ENCODE peak calls at places on chromosome 20, in five cellular contexts. F is IMR-90; V is stimulated activated CD4-positive, alpha-beta T cell treated with anti-CD3 and anti-CD28 coated beads, Interleukin-1b, Interleukin-23, amount 100 ng/mL, for 24 hours; Z is NB4; U is A172. B is an unnamed sample.

GRCh38 chr20:8678098-8678776 is 390.6 kb upstream of the PLCB4 start:
- DNase-seq in F (peak; percentile 83), V (no peak), Z (no peak), U (no peak), B (no peak)

GRCh38 chr20:39112196-39112743 is 150.1 kb downstream of the DHX35 start:
- DNase-seq in F (peak; percentile 28), V (no peak), Z (peak; percentile 56), U (peak; percentile 65), B (peak; percentile 44)

GRCh38 chr20:54085425-54085824 is 15.0 kb upstream of the BCAS1 start:
- DNase-seq in F (no peak), V (no peak), Z (no peak), U (no peak), B (no peak)

GRCh38 chr20:12177657-12178293 is 260.1 kb downstream of the BTBD3 start:
- DNase-seq in F (no peak), V (no peak), Z (no peak), U (peak; percentile 8), B (peak; percentile 93)

GRCh38 chr20:21575981-21576740 is 62.3 kb upstream of the NKX2-2 start:
- DNase-seq in F (no peak), V (no peak), Z (no peak), U (no peak), B (no peak)

GRCh38 chr20:17570347-17571152 is 675 bp downstream of the DSTN start:
- DNase-seq in F (peak; percentile 33), V (no peak), Z (peak; percentile 66), U (peak; percentile 50), B (peak; percentile 68)

GRCh38 chr20:20665933-20666332 is 46.5 kb downstream of the RALGAPA2 start:
- DNase-seq in F (no peak), V (no peak), Z (no peak), U (no peak), B (no peak)

GRCh38 chr20:9241721-9242427 is 173.0 kb downstream of the PLCB4 start:
- DNase-seq in F (peak; percentile 45), V (no peak), Z (no peak), U (peak; percentile 77), B (no peak)

GRCh38 chr20:50724112-50724724 is 7.2 kb upstream of the PARD6B start:
- DNase-seq in F (no peak), V (no peak), Z (no peak), U (no peak), B (no peak)

GRCh38 chr20:25310268-25310920 is 62.5 kb downstream of the PYGB start:
- DNase-seq in F (peak; percentile 96), V (no peak), Z (peak; percentile 94), U (peak; percentile 99), B (peak; percentile 98)

GRCh38 chr20:36279776-36280175 is 26.4 kb upstream of the DLGAP4 start:
- DNase-seq in F (no peak), V (no peak), Z (no peak), U (no peak), B (no peak)